ENCODE peak calls at places on chromosomes 4 and X, in nine cellular contexts. Y is H1, W is endodermal cell, F is right atrium auricular region, I is fibroblast of lung, Q is ascending aorta, V is MM.1S, K is choroid plexus epithelial cell, B is AG09309. J is an unnamed sample.

GRCh38 chr4:8646296-8647093 is 53.9 kb downstream of the CPZ start:
- DNase-seq in Y (no peak), W (peak), F (no peak), I (no peak), Q (no peak), V (no peak), K (no peak), B (no peak), J (no peak)

GRCh38 chr4:82005153-82005552 is 368.6 kb downstream of the HNRNPD start:
- DNase-seq in Y (no peak), W (no peak), F (no peak), I (no peak), Q (no peak), V (no peak), K (peak), B (no peak), J (no peak)

GRCh38 chr4:186249785-186250739 is 15.9 kb upstream of the F11 start:
- DNase-seq in Y (no peak), W (no peak), F (no peak), I (peak), Q (no peak), V (peak), K (peak), B (no peak), J (peak)

GRCh38 chr4:113828712-113829111 is 67.2 kb upstream of the CAMK2D start:
- DNase-seq in Y (no peak), W (no peak), F (no peak), I (peak), Q (no peak), V (no peak), K (no peak), B (no peak), J (no peak)

GRCh38 chrX:43474321-43474720 is 181.8 kb upstream of the MAOA start:
- DNase-seq in Y (no peak), W (peak), F (no peak), I (no peak), Q (no peak), V (no peak), K (no peak), B (no peak), J (no peak)

GRCh38 chr4:1959104-1959384 is 49.7 kb downstream of the NELFA start:
- DNase-seq in Y (no peak), W (no peak), F (no peak), I (no peak), Q (no peak), V (no peak), K (peak), B (no peak), J (no peak)

GRCh38 chrX:54397113-54397512 is 39.3 kb upstream of the WNK3 start:
- DNase-seq in Y (no peak), W (no peak), F (no peak), I (no peak), Q (no peak), V (no peak), K (no peak), B (no peak), J (no peak)

GRCh38 chr4:27057662-27058061 is 197.0 kb downstream of the STIM2 start:
- DNase-seq in Y (no peak), W (no peak), F (no peak), I (no peak), Q (no peak), V (no peak), K (no peak), B (no peak), J (no peak)

GRCh38 chrX:132728296-132728695 is 230.1 kb downstream of the HS6ST2 start:
- DNase-seq in Y (no peak), W (no peak), F (no peak), I (no peak), Q (no peak), V (no peak), K (no peak), B (no peak), J (no peak)

GRCh38 chr4:158410272-158410671 is 111.4 kb upstream of the RXFP1 start:
- DNase-seq in Y (no peak), W (no peak), F (no peak), I (peak), Q (no peak), V (no peak), K (peak), B (peak), J (no peak)

GRCh38 chr4:40310225-40310624 is 24.9 kb upstream of the CHRNA9 start:
- DNase-seq in Y (no peak), W (no peak), F (no peak), I (no peak), Q (no peak), V (peak), K (no peak), B (no peak), J (no peak)

GRCh38 chr4:143667461-143667860 is 33.0 kb downstream of the FREM3 start:
- DNase-seq in Y (no peak), W (no peak), F (peak), I (peak), Q (no peak), V (no peak), K (peak), B (no peak), J (no peak)

GRCh38 chrX:56000169-56000568 is 232.0 kb upstream of the KLF8 start:
- DNase-seq in Y (no peak), W (no peak), F (no peak), I (peak), Q (no peak), V (no peak), K (peak), B (no peak), J (no peak)

GRCh38 chr4:112183252-112183651 is 38.0 kb downstream of the FAM241A start:
- DNase-seq in Y (no peak), W (no peak), F (no peak), I (peak), Q (no peak), V (no peak), K (peak), B (no peak), J (no peak)

GRCh38 chrX:79524642-79525041 is 157.5 kb upstream of the ITM2A start:
- DNase-seq in Y (no peak), W (peak), F (no peak), I (no peak), Q (no peak), V (peak), K (peak), B (no peak), J (no peak)

GRCh38 chr4:103306870-103307345 is 108.8 kb upstream of the CENPE start:
- DNase-seq in Y (no peak), W (peak), F (no peak), I (no peak), Q (no peak), V (no peak), K (peak), B (no peak), J (no peak)

GRCh38 chrX:107429090-107429489 is 20.4 kb upstream of the FRMPD3 start:
- DNase-seq in Y (peak), W (peak), F (no peak), I (peak), Q (no peak), V (peak), K (peak), B (no peak), J (no peak)

GRCh38 chr4:26131711-26132110 is 189.1 kb upstream of the RBPJ start:
- DNase-seq in Y (no peak), W (no peak), F (no peak), I (no peak), Q (no peak), V (no peak), K (no peak), B (no peak), J (no peak)

GRCh38 chrX:21799767-21800166 is 39.6 kb upstream of the MBTPS2 start:
- DNase-seq in Y (no peak), W (no peak), F (no peak), I (no peak), Q (no peak), V (no peak), K (no peak), B (no peak), J (no peak)

GRCh38 chr4:24924309-24924781 is 11.5 kb upstream of the CCDC149 start:
- DNase-seq in Y (no peak), W (no peak), F (no peak), I (peak), Q (no peak), V (no peak), K (peak), B (peak), J (peak)

GRCh38 chr4:24664956-24665355 is 80.6 kb upstream of the DHX15 start:
- DNase-seq in Y (no peak), W (peak), F (no peak), I (peak), Q (no peak), V (no peak), K (no peak), B (peak), J (no peak)

GRCh38 chrX:70046978-70047377 is 2.8 kb downstream of the AWAT2 start:
- DNase-seq in Y (no peak), W (no peak), F (no peak), I (peak), Q (no peak), V (no peak), K (peak), B (no peak), J (no peak)

GRCh38 chr4:2068566-2068965 is 9.4 kb downstream of the NAT8L start:
- DNase-seq in Y (no peak), W (peak), F (no peak), I (no peak), Q (no peak), V (no peak), K (no peak), B (no peak), J (no peak)

GRCh38 chr4:181807771-181808170 is 435.4 kb upstream of the TENM3 start:
- DNase-seq in Y (no peak), W (no peak), F (no peak), I (no peak), Q (no peak), V (no peak), K (peak), B (no peak), J (no peak)

GRCh38 chr4:178242655-178243054 is 800.4 kb upstream of the AGA start:
- DNase-seq in Y (no peak), W (no peak), F (no peak), I (no peak), Q (no peak), V (no peak), K (no peak), B (no peak), J (no peak)

GRCh38 chrX:43644124-43644701 is 11.9 kb upstream of the MAOA start:
- DNase-seq in Y (no peak), W (no peak), F (no peak), I (peak), Q (no peak), V (no peak), K (peak), B (no peak), J (no peak)

GRCh38 chr4:113071811-113072210 is 22.4 kb downstream of the ANK2 start:
- DNase-seq in Y (no peak), W (no peak), F (no peak), I (no peak), Q (no peak), V (no peak), K (no peak), B (no peak), J (no peak)

DNA sequence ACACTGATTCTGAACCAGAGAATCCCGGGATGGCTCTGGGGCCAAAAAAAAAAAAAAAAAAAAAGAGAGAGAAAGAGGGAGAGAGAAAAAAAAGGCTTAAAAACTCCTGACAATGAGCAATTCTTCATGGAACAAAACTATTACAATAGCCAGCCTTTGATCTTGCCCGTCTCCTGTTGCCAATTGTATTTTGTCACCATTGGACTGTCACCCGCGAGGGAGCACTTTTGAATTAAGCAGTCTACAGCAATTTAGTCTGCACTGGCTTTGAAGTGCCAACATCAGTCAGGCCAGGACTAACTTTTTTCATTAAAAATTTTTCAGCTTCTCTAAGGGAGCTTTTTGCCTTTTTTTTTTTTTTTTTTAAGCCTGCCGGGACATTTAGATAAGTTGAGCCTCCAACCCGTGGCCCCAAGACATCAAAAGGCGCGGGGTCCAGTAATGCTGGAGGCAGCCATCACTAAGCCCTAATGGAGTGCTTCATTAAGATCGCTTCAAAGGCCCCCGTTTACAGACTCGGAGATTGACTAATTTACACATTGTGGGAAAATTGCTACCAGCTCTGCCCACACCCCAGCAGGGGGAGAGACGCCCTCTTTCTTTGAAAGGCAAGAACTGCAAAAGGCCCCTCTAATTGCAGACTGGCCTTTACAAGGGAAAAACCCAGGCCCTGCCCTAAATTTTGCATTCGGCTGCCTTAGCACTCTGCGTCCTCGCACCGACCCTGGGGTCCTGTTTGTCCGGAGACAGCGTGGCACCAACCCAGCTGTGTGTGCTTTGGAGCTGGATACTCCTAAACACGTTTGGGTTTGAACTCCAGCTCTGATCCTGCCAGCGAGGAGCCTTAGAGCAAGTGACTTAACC is 98.1 kb upstream of the MSX1 start:
- DNase-seq in Y (peak), W (peak), F (no peak), I (no peak), Q (no peak), V (no peak), K (peak), B (no peak), J (no peak)
- TF ChIP-seq CTCF in Y (peak), W (peak), F (no peak), I (no peak), Q (no peak), V (no peak), K (peak), B (peak), J (no peak)

GRCh38 chr4:6598641-6599040 is 23.7 kb downstream of the MAN2B2 start:
- DNase-seq in Y (no peak), W (no peak), F (no peak), I (no peak), Q (no peak), V (no peak), K (no peak), B (no peak), J (no peak)

GRCh38 chr4:6596948-6597347 is 22.0 kb downstream of the MAN2B2 start:
- DNase-seq in Y (no peak), W (no peak), F (no peak), I (no peak), Q (no peak), V (no peak), K (no peak), B (no peak), J (no peak)

GRCh38 chr4:6594826-6595355 is 19.9 kb downstream of the MAN2B2 start:
- DNase-seq in Y (no peak), W (no peak), F (no peak), I (no peak), Q (no peak), V (no peak), K (no peak), B (no peak), J (no peak)

GRCh38 chr4:6595897-6596537 is 21.0 kb downstream of the MAN2B2 start:
- DNase-seq in Y (peak), W (peak), F (no peak), I (no peak), Q (no peak), V (no peak), K (no peak), B (no peak), J (no peak)

DNA sequence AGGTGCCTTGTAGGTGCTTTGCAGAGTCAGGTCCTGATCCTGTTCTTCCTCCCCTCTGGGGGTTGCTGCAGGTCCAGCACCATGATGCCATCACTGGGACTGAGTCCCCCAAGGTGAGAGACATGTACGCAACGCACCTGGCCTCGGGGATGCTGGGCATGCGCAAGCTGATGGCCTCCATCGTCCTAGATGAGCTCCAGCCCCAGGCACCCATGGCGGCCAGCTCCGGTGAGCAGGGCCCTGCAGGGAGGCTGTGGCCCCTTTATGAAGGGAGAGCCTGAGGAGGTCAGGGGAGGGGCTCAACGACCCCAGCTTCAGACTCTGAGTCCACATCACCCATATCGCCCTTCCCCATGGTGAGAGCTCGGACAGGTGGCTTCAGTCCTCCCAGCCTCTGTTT is 23.1 kb downstream of the MAN2B2 start:
- DNase-seq in Y (no peak), W (no peak), F (no peak), I (no peak), Q (no peak), V (no peak), K (no peak), B (no peak), J (no peak)
- H3K4me3 ChIP-seq in Y (no peak), W (no peak), F (no peak), I (no peak), Q (no peak), V (no peak), K (no peak), B (no peak), J (no peak)

DNA sequence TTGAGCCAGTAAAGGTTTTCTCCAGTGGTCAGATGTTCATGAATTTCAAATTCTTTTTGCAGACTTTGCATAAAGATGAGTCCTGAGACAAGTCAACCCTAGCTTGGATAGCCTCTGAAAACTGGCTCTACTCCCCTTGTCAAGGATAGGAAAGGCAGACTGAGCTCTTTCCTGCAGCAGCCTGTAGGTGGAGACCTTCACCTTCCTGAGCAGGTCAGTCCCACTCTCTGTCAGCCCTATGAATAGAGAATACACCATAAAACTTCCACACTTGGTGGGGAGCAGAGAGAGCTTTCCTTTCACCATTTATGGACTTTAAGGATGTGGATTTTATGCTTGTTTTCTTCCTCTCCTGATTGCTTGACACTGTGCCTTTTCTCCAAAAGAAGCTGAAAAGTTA is 41.9 kb downstream of the PCDH19 start:
- DNase-seq in Y (no peak), W (peak), F (no peak), I (peak), Q (no peak), V (peak), K (peak), B (no peak), J (no peak)
- TF ChIP-seq CTCF in Y (peak), W (peak), F (peak), I (no peak), Q (no peak), V (peak), K (peak), B (peak), J (peak)

DNA sequence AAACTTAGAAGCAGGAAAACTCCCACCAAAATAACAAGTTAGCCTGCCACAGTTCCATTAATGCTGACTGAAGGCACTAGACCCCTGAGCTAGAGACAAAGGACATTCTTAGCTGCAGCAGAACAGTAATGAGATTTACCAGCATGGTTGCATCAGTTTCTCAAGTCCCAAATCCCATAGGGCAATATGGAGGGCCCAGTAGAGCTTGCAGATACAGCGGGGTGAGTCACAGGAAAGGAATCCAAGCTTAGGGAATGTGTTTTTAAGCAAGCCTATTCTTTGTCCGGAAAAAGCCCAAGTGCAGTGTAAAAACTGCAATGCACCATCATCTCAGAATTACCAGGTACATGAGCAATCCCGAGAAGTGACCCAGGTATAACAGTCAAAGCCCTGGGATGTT is 51.3 kb upstream of the EXOC1L start:
- DNase-seq in Y (no peak), W (peak), F (no peak), I (peak), Q (no peak), V (no peak), K (peak), B (peak), J (peak)
- H3K4me3 ChIP-seq in Y (no peak), W (peak), F (no peak), I (no peak), Q (no peak), V (no peak), K (no peak), B (no peak), J (no peak)

J was measured in AG04449.